ENCODE peak calls at places on chromosome 22, in ten cellular contexts. R, D, G, C, T, O, M, Y, P and V are unnamed samples.

GRCh38 chr22:27416553-27417427 is 384.8 kb downstream of the MN1 start:
- DNase-seq in T (no peak), G (no peak), D (peak; percentile 74), C (no peak), R (no peak), Y (no peak), P (no peak), O (peak; percentile 90), M (no peak), V (no peak)

GRCh38 chr22:37999640-38000272 is 15.4 kb upstream of the SOX10 start:
- DNase-seq in D (no peak), G (no peak), P (no peak), C (no peak), O (peak; percentile 95), R (no peak), Y (no peak), T (no peak), M (no peak), V (no peak)

GRCh38 chr22:38718414-38718813 is 12.7 kb downstream of the GTPBP1 start:
- DNase-seq in R (peak; percentile 85), P (no peak), M (no peak), C (no peak), T (peak; percentile 82), D (peak; percentile 89), Y (no peak), G (no peak), O (peak; percentile 91), V (no peak)

GRCh38 chr22:37633693-37634504 is 5.6 kb upstream of the SH3BP1 start:
- DNase-seq in D (peak; percentile 93), O (no peak), R (peak; percentile 93), M (no peak), G (peak; percentile 84), T (no peak), Y (peak; percentile 92), P (peak; percentile 89), C (no peak), V (peak; percentile 68)

GRCh38 chr22:46323126-46323525 is 12.4 kb upstream of the TRMU start:
- DNase-seq in D (peak; percentile 61), M (no peak), O (peak; percentile 65), G (no peak), R (no peak), C (no peak), P (no peak), T (no peak), Y (no peak), V (no peak)

GRCh38 chr22:19822301-19823117 is 32.2 kb downstream of the GNB1L start:
- DNase-seq in P (no peak), Y (no peak), T (no peak), G (peak; percentile 43), R (peak; percentile 35), D (peak; percentile 23), O (no peak), C (no peak), M (no peak), V (no peak)

GRCh38 chr22:41762980-41763779 is 37.3 kb upstream of the CCDC134 start:
- DNase-seq in R (no peak), D (no peak), Y (peak; percentile 57), G (peak; percentile 87), P (peak; percentile 52), M (no peak), T (peak; percentile 4), O (peak; percentile 82), C (no peak), V (peak; percentile 5)

GRCh38 chr22:44410396-44411056 is 87.5 kb downstream of the RTL6 start:
- DNase-seq in C (peak; percentile 19), M (no peak), O (peak; percentile 69), G (peak; percentile 45), T (no peak), D (peak; percentile 68), P (no peak), Y (no peak), R (peak; percentile 48), V (no peak)

GRCh38 chr22:19325296-19325950 is 33.9 kb upstream of the CLTCL1 start:
- DNase-seq in C (no peak), Y (no peak), T (no peak), G (no peak), P (no peak), R (no peak), O (peak; percentile 77), D (no peak), M (no peak), V (no peak)

GRCh38 chr22:20951151-20951931 is 15.7 kb upstream of the AIFM3 start:
- DNase-seq in C (no peak), O (no peak), Y (no peak), M (no peak), P (no peak), D (no peak), G (no peak), R (no peak), T (peak; percentile 85), V (no peak)